ENCODE peak calls at places on chromosomes 1 and 21, in ten cellular contexts. A is heart left ventricle, L is AG09319, I is adrenal gland, K is neural progenitor cell, H is cardiac muscle cell, E is body of pancreas, O is AG09309, M is HFFc6, D is astrocyte. N is an unnamed sample.

GRCh38 chr1:228450200-228450599 is 33.5 kb upstream of the TRIM17 start:
- DNase-seq in E (no peak), A (no peak), L (no peak), I (no peak), D (no peak), M (no peak), H (no peak), K (no peak), O (no peak), N (no peak)

GRCh38 chr1:16440150-16440479 is 409 bp upstream of the NECAP2 start:
- DNase-seq in K (no peak), A (peak; percentile 8), H (no peak), L (no peak), I (no peak), E (peak; percentile 15), M (peak; percentile 5), D (no peak), O (no peak), N (no peak)

GRCh38 chr1:115530407-115530806 is 111.4 kb upstream of the VANGL1 start:
- DNase-seq in D (peak; percentile 56), I (no peak), M (peak; percentile 36), H (no peak), O (peak; percentile 32), E (no peak), K (no peak), A (no peak), L (peak; percentile 64), N (no peak)

GRCh38 chr1:70504176-70504820 is 93.2 kb downstream of the CTH start:
- DNase-seq in M (peak; percentile 20), L (no peak), K (no peak), H (no peak), O (no peak), D (peak; percentile 6), A (no peak), E (no peak), I (no peak), N (no peak)

GRCh38 chr21:42120904-42121535 is 49.9 kb downstream of the UMODL1 start:
- DNase-seq in A (no peak), E (no peak), D (no peak), O (no peak), M (no peak), K (no peak), I (no peak), H (no peak), L (no peak), N (no peak)

GRCh38 chr1:37945743-37946702 is 830 bp downstream of the INPP5B start:
- DNase-seq in L (peak; percentile 90), K (no peak), E (peak; percentile 59), M (peak; percentile 47), A (peak; percentile 68), H (no peak), I (peak; percentile 81), O (peak; percentile 90), D (peak; percentile 82), N (peak; percentile 41)

GRCh38 chr1:202599669-202600431 is 110.4 kb downstream of the SYT2 start:
- DNase-seq in L (peak; percentile 70), D (peak; percentile 56), M (peak; percentile 75), O (peak; percentile 62), A (peak; percentile 70), K (peak; percentile 81), H (peak; percentile 71), E (peak; percentile 54), I (peak; percentile 67), N (no peak)

GRCh38 chr1:31376374-31377134 is 3.7 kb upstream of the FABP3 start:
- DNase-seq in K (peak; percentile 63), A (no peak), I (no peak), D (peak; percentile 86), H (no peak), O (peak; percentile 59), E (no peak), M (peak; percentile 93), L (peak; percentile 64), N (no peak)

GRCh38 chr1:8911416-8912309 is 33.2 kb upstream of the ENO1 start:
- DNase-seq in D (no peak), K (no peak), L (no peak), M (no peak), E (no peak), O (no peak), H (no peak), A (no peak), I (no peak), N (no peak)

GRCh38 chr1:11806307-11806936 is 431 bp downstream of the CLCN6 start:
- DNase-seq in K (no peak), H (no peak), O (no peak), M (peak; percentile 49), A (no peak), E (peak; percentile 26), D (peak; percentile 16), I (peak; percentile 52), L (no peak), N (no peak)

GRCh38 chr1:224065455-224065854 is 48.5 kb upstream of the FBXO28 start:
- DNase-seq in A (no peak), K (no peak), E (peak; percentile 73), M (no peak), I (no peak), O (no peak), H (no peak), D (peak; percentile 45), L (no peak), N (no peak)

GRCh38 chr1:19209439-19209989 is 552 bp downstream of the UBR4 start:
- DNase-seq in I (peak; percentile 42), A (no peak), K (peak; percentile 67), H (peak; percentile 59), L (peak; percentile 12), M (peak; percentile 7), D (peak; percentile 36), E (peak; percentile 40), O (no peak), N (no peak)

GRCh38 chr1:20850021-20850420 is 62.9 kb upstream of the HP1BP3 start:
- DNase-seq in E (no peak), D (no peak), K (no peak), O (no peak), A (no peak), M (no peak), H (no peak), L (no peak), I (no peak), N (no peak)

GRCh38 chr1:184633785-184634184 is 120.9 kb downstream of the EDEM3 start:
- DNase-seq in O (no peak), A (no peak), E (peak; percentile 43), H (no peak), D (no peak), M (no peak), I (no peak), L (no peak), K (no peak), N (no peak)
- TF ChIP-seq CTCF in O (no peak), A (no peak), E (no peak), H (no peak), D (no peak), M (no peak), I (no peak), L (no peak), K (no peak), N (no peak)

DNA sequence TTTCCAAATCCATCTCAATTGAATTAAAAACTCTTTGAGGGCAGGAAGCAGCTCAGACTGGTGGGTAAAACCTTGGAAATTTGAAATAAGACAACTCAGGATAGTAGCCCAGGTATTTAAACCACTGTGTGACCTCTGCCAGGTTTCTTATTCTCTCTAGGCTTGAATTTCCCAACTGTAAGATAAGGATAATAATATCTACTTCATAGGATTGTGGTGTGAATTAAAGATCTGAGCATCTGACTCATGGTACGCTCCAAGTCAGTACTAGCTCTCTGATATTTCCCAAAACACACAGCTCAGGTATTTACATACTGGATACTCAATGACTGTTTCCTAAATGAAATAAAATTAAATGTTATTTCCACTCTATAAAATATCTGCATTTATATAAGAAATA is 337.2 kb downstream of the LTN1 start:
- DNase-seq in O (no peak), M (no peak), K (no peak), E (no peak), D (peak; percentile 24), I (no peak), A (no peak), L (no peak), H (no peak), N (no peak)
- TF ChIP-seq CTCF in O (no peak), M (no peak), K (no peak), E (no peak), D (no peak), I (no peak), A (no peak), L (no peak), H (no peak), N (no peak)

GRCh38 chr1:215824245-215824644 is 257.1 kb downstream of the KCTD3 start:
- DNase-seq in L (no peak), A (no peak), O (no peak), D (no peak), M (no peak), I (no peak), H (peak; percentile 1), K (peak; percentile 31), E (no peak), N (no peak)
- TF ChIP-seq CTCF in L (peak; percentile 52), A (no peak), O (peak; percentile 48), D (peak; percentile 58), M (peak; percentile 78), I (no peak), H (peak; percentile 44), K (peak; percentile 61), E (no peak), N (no peak)

GRCh38 chr21:39842741-39843146 is 24.5 kb upstream of the PCP4 start:
- DNase-seq in D (no peak), H (no peak), L (no peak), I (no peak), K (no peak), M (no peak), E (no peak), O (no peak), A (no peak), N (no peak)

GRCh38 chr21:39837861-39838359 is 29.3 kb upstream of the PCP4 start:
- DNase-seq in L (no peak), D (no peak), E (no peak), I (no peak), H (no peak), A (no peak), M (no peak), K (no peak), O (no peak), N (no peak)

GRCh38 chr21:39843916-39844315 is 23.3 kb upstream of the PCP4 start:
- DNase-seq in O (no peak), D (no peak), H (no peak), I (no peak), A (no peak), M (no peak), E (no peak), K (no peak), L (no peak), N (no peak)

GRCh38 chr21:39843483-39843882 is 23.8 kb upstream of the PCP4 start:
- DNase-seq in H (no peak), D (no peak), E (no peak), L (no peak), M (no peak), K (no peak), A (no peak), I (no peak), O (no peak), N (no peak)

DNA sequence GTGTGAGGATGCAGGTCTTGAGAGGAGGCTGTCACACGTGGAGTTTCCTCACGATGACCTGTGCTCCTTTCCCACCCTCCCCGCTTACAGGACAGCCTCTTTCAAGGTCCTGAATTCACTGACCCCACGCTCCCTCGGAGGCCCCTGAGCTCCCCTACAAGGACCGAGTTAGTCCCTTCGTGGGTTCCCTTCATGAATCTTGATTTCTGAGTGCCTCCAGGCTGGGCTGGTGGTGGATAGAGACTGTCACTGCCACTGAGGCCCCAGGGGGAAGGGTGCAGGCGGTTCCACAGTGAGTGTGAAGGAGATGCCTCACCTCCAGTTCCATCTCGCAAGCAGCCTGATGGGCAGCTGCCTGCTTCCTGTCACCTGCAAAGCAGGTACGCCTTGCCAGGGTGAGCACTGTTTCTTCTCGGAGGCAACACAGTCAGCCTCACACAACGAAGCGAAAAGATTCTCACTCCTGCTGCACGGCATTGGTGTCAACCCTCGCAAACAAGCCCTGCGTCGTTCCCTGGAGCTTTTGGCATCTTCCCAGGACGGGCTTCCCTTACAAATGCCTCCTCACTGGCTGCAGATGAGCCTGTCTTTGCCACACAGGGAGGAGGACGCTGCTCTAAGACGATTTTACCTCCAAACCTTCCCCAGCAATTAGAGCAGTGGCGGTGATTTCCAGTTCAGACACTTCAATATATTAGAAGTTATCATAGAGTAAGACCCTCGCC is 26.7 kb upstream of the PCP4 start:
- DNase-seq in O (no peak), D (no peak), K (no peak), A (no peak), L (no peak), H (no peak), E (no peak), I (no peak), M (no peak), N (no peak)
- TF ChIP-seq CTCF in O (no peak), D (no peak), K (no peak), A (no peak), L (no peak), H (no peak), E (no peak), I (no peak), M (no peak), N (no peak)

N was measured in thoracic aorta.